ENCODE peak calls at places on chromosomes 16 and 17, in eight cellular contexts. X is activated CD8-positive, alpha-beta memory T cell treated with anti-CD3 and anti-CD28 coated beads, Interleukin-2, amount 50 U/mL, for 48 hours; W is GM03348; V is HCT116; M is body of pancreas; P is aorta; N is psoas muscle; O is NCI-H1105 treated with DMSO at 0.1 percent for 48 hours. S is an unnamed sample.

GRCh38 chr17:8421571-8421970 is 14.1 kb upstream of the NDEL1 start:
- DNase-seq in X (no peak), W (no peak), V (no peak), M (no peak), P (no peak), N (no peak), O (no peak), S (no peak)

GRCh38 chr16:14015948-14016347 is 55.2 kb upstream of the MRTFB start:
- DNase-seq in X (no peak), W (peak), V (no peak), M (no peak), P (peak), N (no peak), O (no peak), S (peak)

GRCh38 chr17:55609737-55610201 is 98.5 kb upstream of the SMIM36 start:
- DNase-seq in X (no peak), W (no peak), V (no peak), M (no peak), P (peak), N (no peak), O (no peak), S (no peak)

GRCh38 chr17:75854111-75854748 is 905 bp downstream of the WBP2 start:
- DNase-seq in X (no peak), W (peak), V (no peak), M (peak), P (no peak), N (peak), O (no peak), S (peak)

GRCh38 chr16:8572919-8573724 is 17.2 kb downstream of the TMEM114 start:
- DNase-seq in X (no peak), W (peak), V (peak), M (no peak), P (no peak), N (no peak), O (no peak), S (no peak)

GRCh38 chr17:18235743-18236256 is 10.4 kb downstream of the LLGL1 start:
- DNase-seq in X (peak), W (no peak), V (no peak), M (no peak), P (peak), N (no peak), O (no peak), S (no peak)

GRCh38 chr16:57115504-57116182 is 23.3 kb downstream of the CPNE2 start:
- DNase-seq in X (no peak), W (no peak), V (no peak), M (no peak), P (peak), N (peak), O (peak), S (no peak)

GRCh38 chr16:69482410-69482951 is 58.1 kb downstream of the CYB5B start:
- DNase-seq in X (no peak), W (peak), V (no peak), M (no peak), P (peak), N (peak), O (peak), S (peak)

GRCh38 chr16:3282103-3282746 is 1.1 kb upstream of the ZNF263 start:
- DNase-seq in X (no peak), W (peak), V (no peak), M (no peak), P (no peak), N (no peak), O (peak), S (no peak)

GRCh38 chr16:51982715-51983680 is 563.9 kb downstream of the TOX3 start:
- DNase-seq in X (no peak), W (peak), V (peak), M (peak), P (no peak), N (no peak), O (peak), S (no peak)

GRCh38 chr17:58969156-58969555 is 137.5 kb downstream of the TRIM37 start:
- DNase-seq in X (no peak), W (no peak), V (no peak), M (no peak), P (no peak), N (no peak), O (peak), S (no peak)

GRCh38 chr17:31225831-31226230 is 71.2 kb downstream of the OMG start:
- DNase-seq in X (no peak), W (no peak), V (no peak), M (no peak), P (no peak), N (no peak), O (no peak), S (no peak)

GRCh38 chr16:53736297-53736696 is 32.3 kb downstream of the FTO start:
- DNase-seq in X (no peak), W (no peak), V (no peak), M (no peak), P (no peak), N (no peak), O (no peak), S (no peak)

GRCh38 chr17:28682655-28683054 is 20.6 kb downstream of the SUPT6H start:
- DNase-seq in X (no peak), W (no peak), V (no peak), M (no peak), P (no peak), N (no peak), O (no peak), S (no peak)